ENCODE peak calls at places on chromosomes 11 and 22, in nine cellular contexts. One of them, this sample, is unnamed.

GRCh38 chr11:65505434-65506315 is 6.8 kb downstream of the MALAT1 start:
- DNase-seq in stimulated activated CD4-positive, alpha-beta T cell treated with anti-CD3 and anti-CD28 coated beads, Interleukin-1b, Interleukin-23, amount 100 ng/mL, for 48 hours: no peak
- DNase-seq in Karpas-422: peak; percentile 64
- DNase-seq in NCI-H1105 treated with DMSO at 0.1 percent for 48 hours: no peak
- DNase-seq in colonic mucosa: peak; percentile 65
- DNase-seq in ACHN: peak; percentile 20
- DNase-seq in astrocyte of the spinal cord: peak; percentile 63
- DNase-seq in PC-9: no peak
- DNase-seq in body of pancreas: peak; percentile 42
- DNase-seq in this sample: no peak

GRCh38 chr22:19819209-19819910 is 35.3 kb downstream of the GNB1L start:
- DNase-seq in stimulated activated CD4-positive, alpha-beta T cell treated with anti-CD3 and anti-CD28 coated beads, Interleukin-1b, Interleukin-23, amount 100 ng/mL, for 48 hours: no peak
- DNase-seq in Karpas-422: no peak
- DNase-seq in NCI-H1105 treated with DMSO at 0.1 percent for 48 hours: no peak
- DNase-seq in colonic mucosa: peak; percentile 2
- DNase-seq in ACHN: no peak
- DNase-seq in astrocyte of the spinal cord: no peak
- DNase-seq in PC-9: no peak
- DNase-seq in body of pancreas: no peak
- DNase-seq in this sample: no peak

GRCh38 chr11:27215471-27216267 is 147.3 kb downstream of the CCDC34 start:
- DNase-seq in stimulated activated CD4-positive, alpha-beta T cell treated with anti-CD3 and anti-CD28 coated beads, Interleukin-1b, Interleukin-23, amount 100 ng/mL, for 48 hours: no peak
- DNase-seq in Karpas-422: no peak
- DNase-seq in NCI-H1105 treated with DMSO at 0.1 percent for 48 hours: no peak
- DNase-seq in colonic mucosa: peak; percentile 13
- DNase-seq in ACHN: no peak
- DNase-seq in astrocyte of the spinal cord: peak; percentile 21
- DNase-seq in PC-9: no peak
- DNase-seq in body of pancreas: peak; percentile 26
- DNase-seq in this sample: no peak

GRCh38 chr22:24796056-24796455 is 10.0 kb upstream of the SGSM1 start:
- DNase-seq in stimulated activated CD4-positive, alpha-beta T cell treated with anti-CD3 and anti-CD28 coated beads, Interleukin-1b, Interleukin-23, amount 100 ng/mL, for 48 hours: no peak
- DNase-seq in Karpas-422: no peak
- DNase-seq in NCI-H1105 treated with DMSO at 0.1 percent for 48 hours: no peak
- DNase-seq in colonic mucosa: no peak
- DNase-seq in ACHN: no peak
- DNase-seq in astrocyte of the spinal cord: no peak
- DNase-seq in PC-9: no peak
- DNase-seq in body of pancreas: no peak
- DNase-seq in this sample: no peak

GRCh38 chr22:38796262-38796957 is 2.5 kb upstream of the DNAL4 start:
- DNase-seq in stimulated activated CD4-positive, alpha-beta T cell treated with anti-CD3 and anti-CD28 coated beads, Interleukin-1b, Interleukin-23, amount 100 ng/mL, for 48 hours: no peak
- DNase-seq in Karpas-422: no peak
- DNase-seq in NCI-H1105 treated with DMSO at 0.1 percent for 48 hours: no peak
- DNase-seq in colonic mucosa: no peak
- DNase-seq in ACHN: peak; percentile 32
- DNase-seq in astrocyte of the spinal cord: no peak
- DNase-seq in PC-9: no peak
- DNase-seq in body of pancreas: no peak
- DNase-seq in this sample: no peak

GRCh38 chr22:37545703-37546435 is 14.4 kb upstream of the CDC42EP1 start:
- DNase-seq in stimulated activated CD4-positive, alpha-beta T cell treated with anti-CD3 and anti-CD28 coated beads, Interleukin-1b, Interleukin-23, amount 100 ng/mL, for 48 hours: no peak
- DNase-seq in Karpas-422: no peak
- DNase-seq in NCI-H1105 treated with DMSO at 0.1 percent for 48 hours: no peak
- DNase-seq in colonic mucosa: peak; percentile 95
- DNase-seq in ACHN: peak; percentile 89
- DNase-seq in astrocyte of the spinal cord: peak; percentile 97
- DNase-seq in PC-9: no peak
- DNase-seq in body of pancreas: peak; percentile 91
- DNase-seq in this sample: no peak

GRCh38 chr11:65622011-65622410 is 6.4 kb downstream of the PCNX3 start:
- DNase-seq in stimulated activated CD4-positive, alpha-beta T cell treated with anti-CD3 and anti-CD28 coated beads, Interleukin-1b, Interleukin-23, amount 100 ng/mL, for 48 hours: no peak
- DNase-seq in Karpas-422: no peak
- DNase-seq in NCI-H1105 treated with DMSO at 0.1 percent for 48 hours: no peak
- DNase-seq in colonic mucosa: no peak
- DNase-seq in ACHN: no peak
- DNase-seq in astrocyte of the spinal cord: no peak
- DNase-seq in PC-9: no peak
- DNase-seq in body of pancreas: no peak
- DNase-seq in this sample: no peak

GRCh38 chr11:87870081-87870480 is 305.2 kb downstream of the RAB38 start:
- DNase-seq in stimulated activated CD4-positive, alpha-beta T cell treated with anti-CD3 and anti-CD28 coated beads, Interleukin-1b, Interleukin-23, amount 100 ng/mL, for 48 hours: no peak
- DNase-seq in Karpas-422: no peak
- DNase-seq in NCI-H1105 treated with DMSO at 0.1 percent for 48 hours: no peak
- DNase-seq in colonic mucosa: no peak
- DNase-seq in ACHN: no peak
- DNase-seq in astrocyte of the spinal cord: peak; percentile 2
- DNase-seq in PC-9: no peak
- DNase-seq in body of pancreas: no peak
- DNase-seq in this sample: no peak

GRCh38 chr11:3341298-3341697 is 37.6 kb downstream of the ZNF195 start:
- DNase-seq in stimulated activated CD4-positive, alpha-beta T cell treated with anti-CD3 and anti-CD28 coated beads, Interleukin-1b, Interleukin-23, amount 100 ng/mL, for 48 hours: peak; percentile 63
- DNase-seq in Karpas-422: peak; percentile 93
- DNase-seq in NCI-H1105 treated with DMSO at 0.1 percent for 48 hours: peak; percentile 27
- DNase-seq in colonic mucosa: peak; percentile 76
- DNase-seq in ACHN: peak; percentile 30
- DNase-seq in astrocyte of the spinal cord: peak; percentile 19
- DNase-seq in PC-9: no peak
- DNase-seq in body of pancreas: peak; percentile 66
- DNase-seq in this sample: peak; percentile 39

GRCh38 chr11:123567466-123567865 is 87.0 kb downstream of the SCN3B start:
- DNase-seq in stimulated activated CD4-positive, alpha-beta T cell treated with anti-CD3 and anti-CD28 coated beads, Interleukin-1b, Interleukin-23, amount 100 ng/mL, for 48 hours: no peak
- DNase-seq in Karpas-422: no peak
- DNase-seq in NCI-H1105 treated with DMSO at 0.1 percent for 48 hours: no peak
- DNase-seq in colonic mucosa: no peak
- DNase-seq in ACHN: no peak
- DNase-seq in astrocyte of the spinal cord: no peak
- DNase-seq in PC-9: no peak
- DNase-seq in body of pancreas: no peak
- DNase-seq in this sample: no peak

GRCh38 chr22:37804886-37805857 is 2.6 kb upstream of the GCAT start:
- DNase-seq in stimulated activated CD4-positive, alpha-beta T cell treated with anti-CD3 and anti-CD28 coated beads, Interleukin-1b, Interleukin-23, amount 100 ng/mL, for 48 hours: peak; percentile 83
- DNase-seq in Karpas-422: no peak
- DNase-seq in NCI-H1105 treated with DMSO at 0.1 percent for 48 hours: peak; percentile 71
- DNase-seq in colonic mucosa: peak; percentile 93
- DNase-seq in ACHN: peak; percentile 84
- DNase-seq in astrocyte of the spinal cord: peak; percentile 85
- DNase-seq in PC-9: peak; percentile 76
- DNase-seq in body of pancreas: peak; percentile 93
- DNase-seq in this sample: peak; percentile 66

GRCh38 chr11:112163875-112164521 is at the start of gene IL18:
- DNase-seq in stimulated activated CD4-positive, alpha-beta T cell treated with anti-CD3 and anti-CD28 coated beads, Interleukin-1b, Interleukin-23, amount 100 ng/mL, for 48 hours: no peak
- DNase-seq in Karpas-422: no peak
- DNase-seq in NCI-H1105 treated with DMSO at 0.1 percent for 48 hours: no peak
- DNase-seq in colonic mucosa: peak; percentile 89
- DNase-seq in ACHN: peak; percentile 89
- DNase-seq in astrocyte of the spinal cord: peak; percentile 29
- DNase-seq in PC-9: peak; percentile 89
- DNase-seq in body of pancreas: peak; percentile 77
- DNase-seq in this sample: no peak

GRCh38 chr11:73330569-73331093 is 22.6 kb downstream of the ARHGEF17 start:
- DNase-seq in stimulated activated CD4-positive, alpha-beta T cell treated with anti-CD3 and anti-CD28 coated beads, Interleukin-1b, Interleukin-23, amount 100 ng/mL, for 48 hours: no peak
- DNase-seq in Karpas-422: no peak
- DNase-seq in NCI-H1105 treated with DMSO at 0.1 percent for 48 hours: no peak
- DNase-seq in colonic mucosa: no peak
- DNase-seq in ACHN: peak; percentile 66
- DNase-seq in astrocyte of the spinal cord: no peak
- DNase-seq in PC-9: no peak
- DNase-seq in body of pancreas: no peak
- DNase-seq in this sample: no peak

GRCh38 chr11:45560153-45560934 is 105.1 kb downstream of the CHST1 start:
- DNase-seq in stimulated activated CD4-positive, alpha-beta T cell treated with anti-CD3 and anti-CD28 coated beads, Interleukin-1b, Interleukin-23, amount 100 ng/mL, for 48 hours: no peak
- DNase-seq in Karpas-422: no peak
- DNase-seq in NCI-H1105 treated with DMSO at 0.1 percent for 48 hours: peak; percentile 65
- DNase-seq in colonic mucosa: no peak
- DNase-seq in ACHN: no peak
- DNase-seq in astrocyte of the spinal cord: no peak
- DNase-seq in PC-9: no peak
- DNase-seq in body of pancreas: no peak
- DNase-seq in this sample: no peak

GRCh38 chr22:42699953-42700352 is 20.7 kb downstream of the A4GALT start:
- DNase-seq in stimulated activated CD4-positive, alpha-beta T cell treated with anti-CD3 and anti-CD28 coated beads, Interleukin-1b, Interleukin-23, amount 100 ng/mL, for 48 hours: no peak
- DNase-seq in Karpas-422: no peak
- DNase-seq in NCI-H1105 treated with DMSO at 0.1 percent for 48 hours: no peak
- DNase-seq in colonic mucosa: no peak
- DNase-seq in ACHN: no peak
- DNase-seq in astrocyte of the spinal cord: no peak
- DNase-seq in PC-9: no peak
- DNase-seq in body of pancreas: no peak
- DNase-seq in this sample: no peak

GRCh38 chr22:27212617-27213177 is 555.3 kb downstream of the MIAT start:
- DNase-seq in stimulated activated CD4-positive, alpha-beta T cell treated with anti-CD3 and anti-CD28 coated beads, Interleukin-1b, Interleukin-23, amount 100 ng/mL, for 48 hours: no peak
- DNase-seq in Karpas-422: peak; percentile 54
- DNase-seq in NCI-H1105 treated with DMSO at 0.1 percent for 48 hours: no peak
- DNase-seq in colonic mucosa: peak; percentile 75
- DNase-seq in ACHN: peak; percentile 59
- DNase-seq in astrocyte of the spinal cord: peak; percentile 95
- DNase-seq in PC-9: no peak
- DNase-seq in body of pancreas: peak; percentile 84
- DNase-seq in this sample: no peak

GRCh38 chr11:3914807-3915206 is 59.3 kb downstream of the STIM1 start:
- DNase-seq in stimulated activated CD4-positive, alpha-beta T cell treated with anti-CD3 and anti-CD28 coated beads, Interleukin-1b, Interleukin-23, amount 100 ng/mL, for 48 hours: no peak
- DNase-seq in Karpas-422: no peak
- DNase-seq in NCI-H1105 treated with DMSO at 0.1 percent for 48 hours: no peak
- DNase-seq in colonic mucosa: no peak
- DNase-seq in ACHN: no peak
- DNase-seq in astrocyte of the spinal cord: no peak
- DNase-seq in PC-9: no peak
- DNase-seq in body of pancreas: no peak
- DNase-seq in this sample: peak; percentile 47

GRCh38 chr22:46050916-46051614 is 74.1 kb upstream of the WNT7B start:
- DNase-seq in stimulated activated CD4-positive, alpha-beta T cell treated with anti-CD3 and anti-CD28 coated beads, Interleukin-1b, Interleukin-23, amount 100 ng/mL, for 48 hours: no peak
- DNase-seq in Karpas-422: no peak
- DNase-seq in NCI-H1105 treated with DMSO at 0.1 percent for 48 hours: no peak
- DNase-seq in colonic mucosa: no peak
- DNase-seq in ACHN: no peak
- DNase-seq in astrocyte of the spinal cord: no peak
- DNase-seq in PC-9: no peak
- DNase-seq in body of pancreas: peak; percentile 11
- DNase-seq in this sample: no peak

GRCh38 chr11:747176-748006 is at the start of gene TALDO1:
- DNase-seq in stimulated activated CD4-positive, alpha-beta T cell treated with anti-CD3 and anti-CD28 coated beads, Interleukin-1b, Interleukin-23, amount 100 ng/mL, for 48 hours: peak; percentile 86
- DNase-seq in Karpas-422: peak; percentile 95
- DNase-seq in NCI-H1105 treated with DMSO at 0.1 percent for 48 hours: peak; percentile 88
- DNase-seq in colonic mucosa: peak; percentile 93
- DNase-seq in ACHN: peak; percentile 85
- DNase-seq in astrocyte of the spinal cord: peak; percentile 82
- DNase-seq in PC-9: peak; percentile 65
- DNase-seq in body of pancreas: peak; percentile 94
- DNase-seq in this sample: peak; percentile 51

GRCh38 chr22:49967333-49968241 is 7.0 kb downstream of the PIM3 start:
- DNase-seq in stimulated activated CD4-positive, alpha-beta T cell treated with anti-CD3 and anti-CD28 coated beads, Interleukin-1b, Interleukin-23, amount 100 ng/mL, for 48 hours: peak; percentile 19
- DNase-seq in Karpas-422: peak; percentile 62
- DNase-seq in NCI-H1105 treated with DMSO at 0.1 percent for 48 hours: no peak
- DNase-seq in colonic mucosa: peak; percentile 33
- DNase-seq in ACHN: no peak
- DNase-seq in astrocyte of the spinal cord: no peak
- DNase-seq in PC-9: no peak
- DNase-seq in body of pancreas: peak; percentile 83
- DNase-seq in this sample: no peak

GRCh38 chr22:25390297-25391240 is 171.1 kb downstream of the CRYBB2 start:
- DNase-seq in stimulated activated CD4-positive, alpha-beta T cell treated with anti-CD3 and anti-CD28 coated beads, Interleukin-1b, Interleukin-23, amount 100 ng/mL, for 48 hours: no peak
- DNase-seq in Karpas-422: no peak
- DNase-seq in NCI-H1105 treated with DMSO at 0.1 percent for 48 hours: no peak
- DNase-seq in colonic mucosa: no peak
- DNase-seq in ACHN: no peak
- DNase-seq in astrocyte of the spinal cord: no peak
- DNase-seq in PC-9: no peak
- DNase-seq in body of pancreas: no peak
- DNase-seq in this sample: no peak

GRCh38 chr22:37214431-37215025 is 2.3 kb upstream of the SSTR3 start:
- DNase-seq in stimulated activated CD4-positive, alpha-beta T cell treated with anti-CD3 and anti-CD28 coated beads, Interleukin-1b, Interleukin-23, amount 100 ng/mL, for 48 hours: peak; percentile 1
- DNase-seq in Karpas-422: no peak
- DNase-seq in NCI-H1105 treated with DMSO at 0.1 percent for 48 hours: no peak
- DNase-seq in colonic mucosa: no peak
- DNase-seq in ACHN: no peak
- DNase-seq in astrocyte of the spinal cord: no peak
- DNase-seq in PC-9: no peak
- DNase-seq in body of pancreas: no peak
- DNase-seq in this sample: no peak

GRCh38 chr11:46541593-46542371 is 52.0 kb downstream of the AMBRA1 start:
- DNase-seq in stimulated activated CD4-positive, alpha-beta T cell treated with anti-CD3 and anti-CD28 coated beads, Interleukin-1b, Interleukin-23, amount 100 ng/mL, for 48 hours: no peak
- DNase-seq in Karpas-422: no peak
- DNase-seq in NCI-H1105 treated with DMSO at 0.1 percent for 48 hours: no peak
- DNase-seq in colonic mucosa: peak; percentile 91
- DNase-seq in ACHN: no peak
- DNase-seq in astrocyte of the spinal cord: no peak
- DNase-seq in PC-9: no peak
- DNase-seq in body of pancreas: peak; percentile 94
- DNase-seq in this sample: no peak

GRCh38 chr22:43537019-43537585 is 125.3 kb downstream of the MPPED1 start:
- DNase-seq in stimulated activated CD4-positive, alpha-beta T cell treated with anti-CD3 and anti-CD28 coated beads, Interleukin-1b, Interleukin-23, amount 100 ng/mL, for 48 hours: no peak
- DNase-seq in Karpas-422: peak; percentile 77
- DNase-seq in NCI-H1105 treated with DMSO at 0.1 percent for 48 hours: no peak
- DNase-seq in colonic mucosa: no peak
- DNase-seq in ACHN: no peak
- DNase-seq in astrocyte of the spinal cord: no peak
- DNase-seq in PC-9: no peak
- DNase-seq in body of pancreas: no peak
- DNase-seq in this sample: peak; percentile 48

GRCh38 chr11:67605231-67606011 is 1.3 kb upstream of the NDUFV1 start:
- DNase-seq in stimulated activated CD4-positive, alpha-beta T cell treated with anti-CD3 and anti-CD28 coated beads, Interleukin-1b, Interleukin-23, amount 100 ng/mL, for 48 hours: no peak
- DNase-seq in Karpas-422: no peak
- DNase-seq in NCI-H1105 treated with DMSO at 0.1 percent for 48 hours: no peak
- DNase-seq in colonic mucosa: no peak
- DNase-seq in ACHN: no peak
- DNase-seq in astrocyte of the spinal cord: no peak
- DNase-seq in PC-9: no peak
- DNase-seq in body of pancreas: no peak
- DNase-seq in this sample: no peak

GRCh38 chr11:12137938-12138731 is 27.7 kb downstream of the MICAL2 start:
- DNase-seq in stimulated activated CD4-positive, alpha-beta T cell treated with anti-CD3 and anti-CD28 coated beads, Interleukin-1b, Interleukin-23, amount 100 ng/mL, for 48 hours: no peak
- DNase-seq in Karpas-422: no peak
- DNase-seq in NCI-H1105 treated with DMSO at 0.1 percent for 48 hours: no peak
- DNase-seq in colonic mucosa: no peak
- DNase-seq in ACHN: peak; percentile 78
- DNase-seq in astrocyte of the spinal cord: peak; percentile 99
- DNase-seq in PC-9: no peak
- DNase-seq in body of pancreas: no peak
- DNase-seq in this sample: no peak

GRCh38 chr11:102489469-102490145 is 37.0 kb upstream of the TMEM123 start:
- DNase-seq in stimulated activated CD4-positive, alpha-beta T cell treated with anti-CD3 and anti-CD28 coated beads, Interleukin-1b, Interleukin-23, amount 100 ng/mL, for 48 hours: no peak
- DNase-seq in Karpas-422: no peak
- DNase-seq in NCI-H1105 treated with DMSO at 0.1 percent for 48 hours: no peak
- DNase-seq in colonic mucosa: no peak
- DNase-seq in ACHN: no peak
- DNase-seq in astrocyte of the spinal cord: no peak
- DNase-seq in PC-9: no peak
- DNase-seq in body of pancreas: no peak
- DNase-seq in this sample: no peak

GRCh38 chr11:46055371-46055770 is 65.9 kb downstream of the PHF21A start:
- DNase-seq in stimulated activated CD4-positive, alpha-beta T cell treated with anti-CD3 and anti-CD28 coated beads, Interleukin-1b, Interleukin-23, amount 100 ng/mL, for 48 hours: no peak
- DNase-seq in Karpas-422: no peak
- DNase-seq in NCI-H1105 treated with DMSO at 0.1 percent for 48 hours: no peak
- DNase-seq in colonic mucosa: no peak
- DNase-seq in ACHN: no peak
- DNase-seq in astrocyte of the spinal cord: peak; percentile 50
- DNase-seq in PC-9: no peak
- DNase-seq in body of pancreas: no peak
- DNase-seq in this sample: no peak

GRCh38 chr22:25348391-25348790 is 129.0 kb downstream of the CRYBB2 start:
- DNase-seq in stimulated activated CD4-positive, alpha-beta T cell treated with anti-CD3 and anti-CD28 coated beads, Interleukin-1b, Interleukin-23, amount 100 ng/mL, for 48 hours: no peak
- DNase-seq in Karpas-422: no peak
- DNase-seq in NCI-H1105 treated with DMSO at 0.1 percent for 48 hours: no peak
- DNase-seq in colonic mucosa: no peak
- DNase-seq in ACHN: no peak
- DNase-seq in astrocyte of the spinal cord: no peak
- DNase-seq in PC-9: no peak
- DNase-seq in body of pancreas: no peak
- DNase-seq in this sample: no peak

GRCh38 chr11:115644846-115645245 is 140.6 kb upstream of the CADM1 start:
- DNase-seq in stimulated activated CD4-positive, alpha-beta T cell treated with anti-CD3 and anti-CD28 coated beads, Interleukin-1b, Interleukin-23, amount 100 ng/mL, for 48 hours: no peak
- DNase-seq in Karpas-422: no peak
- DNase-seq in NCI-H1105 treated with DMSO at 0.1 percent for 48 hours: no peak
- DNase-seq in colonic mucosa: no peak
- DNase-seq in ACHN: no peak
- DNase-seq in astrocyte of the spinal cord: peak; percentile 50
- DNase-seq in PC-9: no peak
- DNase-seq in body of pancreas: no peak
- DNase-seq in this sample: no peak